ENCODE peak calls at places on chromosomes 7 and 10, in six cellular contexts. P is H1, M is tibial nerve, U is heart left ventricle, C is Peyer's patch, J is testis. X is an unnamed sample.

GRCh38 chr10:96075977-96076376 is 32.6 kb downstream of the CCNJ start:
- DNase-seq in P (no peak), C (no peak), J (no peak), M (no peak), U (no peak), X (no peak)

GRCh38 chr7:90838799-90839198 is 242.7 kb downstream of the CDK14 start:
- DNase-seq in C (no peak), P (no peak), J (no peak), M (no peak), U (no peak), X (no peak)

GRCh38 chr10:68365611-68366010 is 32.9 kb upstream of the PBLD start:
- DNase-seq in U (no peak), M (no peak), P (no peak), C (no peak), J (no peak), X (no peak)

GRCh38 chr10:75401569-75402485 is at the start of gene ZNF503:
- DNase-seq in J (peak; percentile 98), C (peak; percentile 95), U (peak; percentile 97), P (peak; percentile 88), M (peak; percentile 94), X (peak; percentile 94)

GRCh38 chr10:44020322-44021111 is 364.4 kb downstream of the CXCL12 start:
- DNase-seq in M (no peak), U (no peak), C (no peak), P (no peak), J (no peak), X (peak; percentile 28)

GRCh38 chr7:98870071-98870651 is 347 bp upstream of the TMEM130 start:
- DNase-seq in U (peak; percentile 45), P (peak; percentile 86), C (peak; percentile 49), M (no peak), J (peak; percentile 54), X (peak; percentile 26)

GRCh38 chr7:118005021-118005420 is 131.8 kb upstream of the CTTNBP2 start:
- DNase-seq in C (no peak), P (no peak), M (no peak), J (no peak), U (no peak), X (no peak)

GRCh38 chr10:84196941-84197340 is 2.6 kb downstream of the CDHR1 start:
- DNase-seq in M (no peak), J (no peak), C (no peak), P (no peak), U (peak; percentile 58), X (peak; percentile 23)

GRCh38 chr10:63286754-63287264 is 153.7 kb downstream of the NRBF2 start:
- DNase-seq in J (no peak), U (no peak), C (no peak), P (no peak), M (no peak), X (no peak)

GRCh38 chr7:71784180-71784579 is 628.0 kb downstream of the CALN1 start:
- DNase-seq in P (no peak), C (no peak), J (no peak), M (no peak), U (no peak), X (no peak)

GRCh38 chr10:99125879-99126278 is 109.8 kb downstream of the HPSE2 start:
- DNase-seq in J (no peak), P (no peak), U (no peak), M (no peak), C (no peak), X (no peak)

GRCh38 chr7:84117304-84117703 is 77.3 kb downstream of the SEMA3A start:
- DNase-seq in C (no peak), M (no peak), U (no peak), P (no peak), J (no peak), X (no peak)

GRCh38 chr7:46811529-46811928 is 770.4 kb downstream of the TNS3 start:
- DNase-seq in U (peak; percentile 77), M (peak; percentile 33), C (no peak), P (no peak), J (peak; percentile 66), X (no peak)

GRCh38 chr7:79091011-79091410 is 362.5 kb downstream of the MAGI2 start:
- DNase-seq in U (no peak), J (no peak), C (no peak), M (no peak), P (no peak), X (no peak)

GRCh38 chr7:151110941-151111645 is 24.8 kb downstream of the AGAP3 start:
- DNase-seq in M (peak; percentile 82), U (peak; percentile 75), P (peak; percentile 91), J (peak; percentile 84), C (peak; percentile 83), X (peak; percentile 81)

GRCh38 chr7:151416135-151416740 is 6.4 kb upstream of the WDR86 start:
- DNase-seq in U (no peak), C (no peak), P (no peak), M (no peak), J (no peak), X (no peak)

GRCh38 chr10:92239600-92240288 is 51.1 kb downstream of the CPEB3 start:
- DNase-seq in U (peak; percentile 43), J (peak; percentile 66), M (peak; percentile 20), P (peak; percentile 72), C (peak; percentile 73), X (peak; percentile 46)

GRCh38 chr10:31204090-31204489 is 114.9 kb upstream of the ZEB1 start:
- DNase-seq in J (no peak), P (no peak), C (no peak), U (peak; percentile 81), M (peak; percentile 40), X (no peak)

GRCh38 chr10:101063162-101063525 is 1.4 kb downstream of the KAZALD1 start:
- DNase-seq in P (no peak), C (no peak), J (no peak), U (no peak), M (no peak), X (no peak)

GRCh38 chr10:101063548-101064414 is 2.0 kb downstream of the KAZALD1 start:
- DNase-seq in M (no peak), C (no peak), P (no peak), J (no peak), U (peak; percentile 48), X (no peak)

GRCh38 chr10:101061814-101062230 is at the start of gene KAZALD1:
- DNase-seq in J (no peak), P (peak; percentile 75), U (peak; percentile 84), C (no peak), M (no peak), X (no peak)

GRCh38 chr10:101060951-101061813 is 607 bp upstream of the KAZALD1 start:
- DNase-seq in M (peak; percentile 88), P (peak; percentile 99), J (peak; percentile 95), U (peak; percentile 97), C (peak; percentile 99), X (peak; percentile 96)

DNA sequence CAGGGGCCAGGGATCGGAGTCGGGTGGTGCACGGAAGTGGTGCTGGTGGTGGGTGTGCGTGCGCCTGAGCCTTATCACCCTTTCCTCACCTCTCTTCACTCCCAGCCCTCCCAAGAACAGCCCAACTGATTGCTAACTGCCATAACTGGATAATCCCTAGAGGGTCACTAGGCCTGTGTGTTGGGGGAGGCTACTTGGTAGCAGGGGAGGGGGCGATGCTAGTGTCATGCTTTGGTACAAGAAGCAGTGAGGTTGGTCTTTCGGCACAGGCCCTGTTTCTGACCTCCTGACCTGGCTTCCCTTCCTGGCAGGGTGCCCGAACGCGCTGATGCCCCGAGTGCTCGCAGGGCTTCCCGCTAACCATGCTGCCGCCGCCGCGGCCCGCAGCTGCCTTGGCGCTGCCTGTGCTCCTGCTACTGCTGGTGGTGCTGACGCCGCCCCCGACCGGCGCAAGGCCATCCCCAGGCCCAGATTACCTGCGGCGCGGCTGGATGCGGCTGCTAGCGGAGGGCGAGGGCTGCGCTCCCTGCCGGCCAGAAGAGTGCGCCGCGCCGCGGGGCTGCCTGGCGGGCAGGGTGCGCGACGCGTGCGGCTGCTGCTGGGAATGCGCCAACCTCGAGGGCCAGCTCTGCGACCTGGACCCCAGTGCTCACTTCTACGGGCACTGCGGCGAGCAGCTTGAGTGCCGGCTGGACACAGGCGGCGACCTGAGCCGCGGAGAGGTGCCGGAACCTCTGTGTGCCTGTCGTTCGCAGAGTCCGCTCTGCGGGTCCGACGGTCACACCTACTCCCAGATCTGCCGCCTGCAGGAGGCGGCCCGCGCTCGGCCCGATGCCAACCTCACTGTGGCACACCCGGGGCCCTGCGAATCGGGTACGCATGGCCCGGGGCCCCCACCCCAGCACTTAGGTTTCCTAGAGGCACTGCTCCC is 707 bp downstream of the KAZALD1 start:
- DNase-seq in P (peak; percentile 81), C (peak; percentile 91), M (peak; percentile 28), U (peak; percentile 53), J (peak; percentile 46), X (peak; percentile 71)
- TF ChIP-seq CTCF in P (peak; percentile 82), C (peak; percentile 73), M (peak; percentile 74), U (peak; percentile 31), J (peak; percentile 55), X (peak; percentile 86)

GRCh38 chr10:26730548-26730947 is 33.0 kb downstream of the PDSS1 start:
- DNase-seq in P (no peak), J (no peak), U (no peak), M (no peak), C (no peak), X (no peak)

GRCh38 chr10:26737730-26738129 is 40.2 kb downstream of the PDSS1 start:
- DNase-seq in U (no peak), J (no peak), C (no peak), P (no peak), M (peak; percentile 11), X (no peak)

GRCh38 chr10:26735435-26735834 is 37.9 kb downstream of the PDSS1 start:
- DNase-seq in P (no peak), U (no peak), M (no peak), C (no peak), J (no peak), X (no peak)

GRCh38 chr10:26738354-26738753 is 40.9 kb downstream of the PDSS1 start:
- DNase-seq in J (no peak), M (no peak), P (no peak), U (no peak), C (no peak), X (no peak)

GRCh38 chr10:26733750-26734568 is 36.5 kb downstream of the PDSS1 start:
- DNase-seq in M (no peak), U (no peak), C (peak; percentile 79), P (no peak), J (no peak), X (peak; percentile 44)
- TF ChIP-seq POLR2A in M (no peak), U (no peak), C (no peak), P (peak; percentile 17), J (no peak), X (no peak)

GRCh38 chr7:6160191-6160623 is 112.2 kb downstream of the CYTH3 start:
- DNase-seq in P (peak; percentile 60), M (peak; percentile 59), C (no peak), U (peak; percentile 71), J (peak; percentile 81), X (peak; percentile 44)
- TF ChIP-seq CTCF in P (peak; percentile 73), M (peak; percentile 81), C (peak; percentile 56), U (peak; percentile 76), J (peak; percentile 61), X (peak; percentile 60)

GRCh38 chr10:122463466-122464157 is 2.3 kb downstream of the HTRA1 start:
- DNase-seq in M (no peak), U (no peak), J (no peak), C (no peak), P (peak; percentile 37), X (no peak)

GRCh38 chr10:122464158-122464510 is 2.8 kb downstream of the HTRA1 start:
- DNase-seq in M (no peak), C (no peak), P (peak; percentile 37), U (no peak), J (no peak), X (no peak)

GRCh38 chr10:122461367-122461728 is at the start of gene HTRA1:
- DNase-seq in M (peak; percentile 45), C (peak; percentile 59), P (no peak), U (peak; percentile 89), J (peak; percentile 65), X (peak; percentile 52)

GRCh38 chr10:122461729-122462532 is 578 bp downstream of the HTRA1 start:
- DNase-seq in J (peak; percentile 25), P (peak; percentile 78), U (no peak), C (peak; percentile 58), M (no peak), X (no peak)

GRCh38 chr10:122462533-122463465 is 1.4 kb downstream of the HTRA1 start:
- DNase-seq in M (peak; percentile 60), U (peak; percentile 65), J (peak; percentile 64), C (no peak), P (peak; percentile 56), X (no peak)
- TF ChIP-seq POLR2A in M (no peak), U (no peak), J (no peak), C (no peak), P (no peak), X (no peak)